ENCODE peak calls at places on chromosomes 13 and 19, in four cellular contexts. T, B, U and S are unnamed samples.

GRCh38 chr13:110869231-110869804 is 45.6 kb downstream of the ANKRD10 start:
- DNase-seq in B (no peak), T (no peak), U (no peak), S (no peak)

GRCh38 chr19:11238781-11239376 is 540 bp upstream of the ANGPTL8 start:
- DNase-seq in U (no peak), B (no peak), T (no peak), S (no peak)

GRCh38 chr19:5621945-5622464 is 571 bp downstream of the SAFB2 start:
- DNase-seq in T (peak), B (no peak), U (no peak), S (no peak)

GRCh38 chr13:106533101-106533939 is 2.1 kb downstream of the EFNB2 start:
- DNase-seq in U (peak), T (peak), B (peak), S (peak)

GRCh38 chr19:6853868-6854267 is 33.5 kb upstream of the ADGRE1 start:
- DNase-seq in B (no peak), T (no peak), U (no peak), S (no peak)

GRCh38 chr19:39297931-39298634 is 1.9 kb downstream of the IFNL1 start:
- DNase-seq in B (no peak), U (no peak), T (no peak), S (no peak)

GRCh38 chr13:47455581-47455980 is 545.5 kb downstream of the SUCLA2 start:
- DNase-seq in U (no peak), T (no peak), B (no peak), S (peak)

GRCh38 chr13:20191311-20191901 is 1.3 kb downstream of the GJB2 start:
- DNase-seq in T (peak), B (no peak), U (no peak), S (no peak)

GRCh38 chr19:34881982-34882381 is 44.7 kb upstream of the ZNF30 start:
- DNase-seq in T (no peak), B (no peak), U (no peak), S (peak)

GRCh38 chr13:78881746-78882145 is 222.8 kb upstream of the OBI1 start:
- DNase-seq in U (no peak), T (no peak), B (no peak), S (peak)

GRCh38 chr19:33293255-33294057 is 8.9 kb downstream of the CEBPA start:
- DNase-seq in U (peak), T (no peak), B (no peak), S (no peak)

GRCh38 chr19:8302357-8302691 is 5.8 kb downstream of the CD320 start:
- DNase-seq in U (no peak), T (peak), B (peak), S (no peak)

GRCh38 chr19:39676004-39676403 is 20.3 kb downstream of the LGALS16 start:
- DNase-seq in B (no peak), U (no peak), T (no peak), S (no peak)

GRCh38 chr13:95180513-95181245 is 120.6 kb downstream of the ABCC4 start:
- DNase-seq in U (no peak), B (no peak), T (no peak), S (no peak)

GRCh38 chr19:57171551-57172081 is 4.3 kb upstream of the DUXA start:
- DNase-seq in U (peak), B (peak), T (peak), S (peak)

GRCh38 chr13:94176576-94176975 is 302.9 kb downstream of the DCT start:
- DNase-seq in U (no peak), B (no peak), T (no peak), S (no peak)

GRCh38 chr13:94173312-94173854 is 306.1 kb downstream of the DCT start:
- DNase-seq in U (peak), B (no peak), T (no peak), S (no peak)

GRCh38 chr13:94174009-94174408 is 305.5 kb downstream of the DCT start:
- DNase-seq in T (no peak), B (no peak), U (no peak), S (no peak)

GRCh38 chr13:94177041-94177440 is 302.4 kb downstream of the DCT start:
- DNase-seq in T (no peak), B (no peak), U (no peak), S (peak)

DNA sequence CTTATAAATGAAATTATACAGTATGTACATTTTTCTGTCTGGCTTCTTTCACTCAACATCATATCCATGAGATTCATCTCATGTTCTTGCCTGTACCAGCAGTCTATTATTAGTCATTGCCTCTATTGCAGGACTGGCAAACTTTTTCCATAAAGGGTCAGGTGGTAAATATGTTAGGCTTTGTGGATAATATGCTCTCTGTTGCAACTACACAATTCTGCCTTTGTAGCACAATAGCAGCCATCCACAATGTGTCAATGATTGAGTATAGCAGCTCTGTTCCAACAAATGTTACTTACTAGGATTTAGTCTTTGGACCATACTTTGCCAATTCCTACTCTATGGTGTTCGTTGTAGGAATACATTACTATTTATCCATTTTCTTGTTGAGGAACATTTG is 304.4 kb downstream of the DCT start:
- DNase-seq in B (no peak), U (no peak), T (no peak), S (no peak)
- H3K27ac ChIP-seq in B (no peak), U (no peak), T (no peak), S (no peak)

GRCh38 chr19:9570255-9570654 is 14.0 kb downstream of the ZNF121 start:
- DNase-seq in B (no peak), T (no peak), U (no peak), S (no peak)

GRCh38 chr19:9565900-9566705 is 18.2 kb downstream of the ZNF121 start:
- DNase-seq in U (peak), B (no peak), T (no peak), S (peak)

DNA sequence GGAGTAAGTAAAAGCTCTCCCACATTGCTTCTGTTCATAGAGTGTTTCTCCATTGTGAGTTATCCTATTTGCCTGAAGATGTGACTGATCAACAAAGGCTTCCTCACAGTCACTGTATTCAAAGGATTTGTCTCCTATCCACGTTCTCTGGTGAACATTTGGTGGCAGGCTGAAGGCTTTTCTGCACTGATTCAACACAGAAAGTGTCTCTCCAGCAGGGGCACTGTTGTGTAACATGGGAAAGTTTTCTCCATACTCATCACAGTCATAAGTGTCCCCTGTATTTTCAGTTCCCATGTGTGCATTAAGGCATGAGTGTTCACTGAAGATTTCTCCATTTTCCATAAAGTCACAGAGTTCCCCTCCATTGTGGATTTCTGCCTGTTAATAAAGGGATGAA is 17.6 kb downstream of the ZNF121 start:
- DNase-seq in U (no peak), T (no peak), B (no peak), S (no peak)
- TF ChIP-seq CTCF in U (peak), T (no peak), B (no peak), S (no peak)

GRCh38 chr19:14536926-14537692 is 7.7 kb downstream of the TECR start:
- DNase-seq in T (peak), U (peak), B (no peak), S (peak)
- H3K4me3 ChIP-seq in T (peak), U (no peak), B (peak), S (peak)

GRCh38 chr13:21606251-21606650 is 2.3 kb upstream of the MICU2 start:
- DNase-seq in T (no peak), U (no peak), B (no peak), S (no peak)
- H3K27ac ChIP-seq in T (no peak), U (no peak), B (no peak), S (no peak)

DNA sequence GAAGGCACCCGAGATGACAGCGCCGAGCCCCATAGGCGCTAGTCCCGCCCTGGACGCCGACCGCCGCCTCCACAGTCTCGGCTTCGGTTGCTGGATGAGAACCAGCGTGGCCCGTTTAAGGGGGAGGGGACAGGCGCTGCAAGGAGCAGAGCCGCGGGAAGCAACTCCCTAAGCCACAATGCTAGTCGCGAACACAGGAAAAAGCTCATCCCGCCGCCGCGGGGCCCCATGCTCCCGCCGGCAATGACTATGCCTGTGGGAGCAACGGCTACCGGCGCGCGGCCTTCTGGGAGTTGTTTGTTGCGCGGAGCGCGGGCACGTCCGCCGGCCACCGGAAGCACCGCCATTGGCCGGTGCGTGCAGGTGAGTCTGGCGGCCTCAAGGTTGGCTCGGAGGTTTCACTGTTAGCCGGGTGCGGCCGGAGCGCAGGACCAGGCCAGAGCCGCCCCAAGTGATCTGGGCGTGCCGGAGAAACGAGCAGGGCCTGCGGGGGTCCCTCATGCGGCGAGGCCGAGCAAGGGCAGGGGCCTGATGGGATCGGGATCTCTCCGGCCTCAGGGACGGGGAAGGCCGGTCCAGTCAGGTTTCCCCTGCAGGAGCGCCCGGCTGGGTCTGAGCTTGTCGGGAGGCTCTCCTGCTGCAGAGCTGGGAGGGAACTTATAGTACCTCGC is at the start of gene ZNF544:
- DNase-seq in B (peak), U (peak), T (peak), S (peak)
- TF ChIP-seq CTCF in B (no peak), U (peak), T (no peak), S (no peak)

GRCh38 chr19:41866284-41866683 is 6.2 kb downstream of the RPS19 start:
- DNase-seq in B (no peak), U (no peak), T (no peak), S (no peak)

GRCh38 chr19:41869374-41869955 is 7.6 kb upstream of the CD79A start:
- DNase-seq in B (no peak), U (no peak), T (no peak), S (no peak)

GRCh38 chr19:41870401-41870873 is 6.6 kb upstream of the CD79A start:
- DNase-seq in T (no peak), B (no peak), U (peak), S (peak)

GRCh38 chr19:41868120-41868988 is 8.3 kb downstream of the RPS19 start:
- DNase-seq in T (no peak), B (no peak), U (no peak), S (no peak)

DNA sequence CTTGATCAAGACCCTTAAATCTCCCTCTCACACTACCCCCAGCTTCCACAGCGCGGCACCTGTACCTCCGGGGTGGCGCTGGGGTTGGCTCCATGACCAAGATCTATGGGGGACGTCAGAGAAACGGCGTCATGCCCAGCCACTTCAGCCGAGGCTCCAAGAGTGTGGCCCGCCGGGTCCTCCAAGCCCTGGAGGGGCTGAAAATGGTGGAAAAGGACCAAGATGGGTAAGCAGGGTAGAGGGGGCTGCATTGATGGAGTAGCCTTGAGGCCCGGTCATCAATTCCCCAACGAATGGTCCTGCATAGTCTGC is 8.1 kb upstream of the CD79A start:
- DNase-seq in B (no peak), U (no peak), T (no peak), S (no peak)
- H3K4me3 ChIP-seq in B (no peak), U (no peak), T (no peak), S (no peak)

DNA sequence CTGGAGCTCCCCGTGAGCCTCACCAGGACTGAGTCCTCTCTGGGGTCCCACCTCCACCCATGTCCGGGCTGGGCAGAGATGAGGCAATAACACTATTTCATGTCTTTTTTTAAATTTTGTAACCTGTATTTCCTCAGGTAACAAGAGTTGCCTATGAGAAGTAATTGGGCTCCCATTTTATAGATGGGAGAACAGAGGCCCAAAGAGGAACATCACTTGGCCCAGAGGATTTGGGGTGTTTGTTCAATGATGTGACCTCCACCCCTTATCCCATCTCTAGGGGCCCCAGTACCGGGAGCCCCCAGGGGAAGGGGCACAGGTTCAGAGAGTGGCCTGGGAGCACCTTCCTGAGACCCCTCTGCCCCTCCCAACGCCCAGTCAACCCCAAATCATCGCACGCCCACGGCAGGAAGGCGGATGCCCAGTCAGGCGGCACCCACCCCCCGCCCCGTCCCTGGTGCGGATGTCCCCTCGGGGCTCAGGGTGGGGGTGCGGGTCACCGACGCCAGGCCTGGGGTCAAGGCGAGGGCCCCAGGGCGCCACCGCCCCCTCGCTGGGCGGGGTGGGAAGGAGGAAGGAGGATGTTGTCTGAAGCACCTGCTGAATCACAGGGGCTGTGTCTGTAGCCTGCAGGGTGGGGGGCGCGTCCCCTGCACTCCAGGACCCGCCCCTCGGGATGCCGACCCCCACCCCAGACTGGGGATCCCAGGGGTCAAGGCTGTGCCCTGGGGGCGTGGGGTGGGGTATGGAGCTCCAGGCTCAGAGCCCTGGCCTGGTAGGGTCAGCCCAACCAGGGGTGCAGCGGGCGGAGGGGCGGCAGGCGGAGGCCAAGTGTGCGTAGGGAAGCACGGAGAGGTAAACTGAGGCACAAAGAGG is 9.0 kb upstream of the CIRBP start:
- DNase-seq in B (no peak), T (peak), U (no peak), S (no peak)
- H3K27ac ChIP-seq in B (peak), T (peak), U (peak), S (peak)

GRCh38 chr13:36841411-36841810 is 22.4 kb downstream of the RFXAP start:
- DNase-seq in T (no peak), U (no peak), B (no peak), S (peak)
- TF ChIP-seq CTCF in T (no peak), U (no peak), B (no peak), S (no peak)